ENCODE peak calls at places on chromosomes 3 and 15, in five cellular contexts. U, V, M, J and C are unnamed samples.

GRCh38 chr3:67691207-67691606 is 36.8 kb upstream of the SUCLG2 start:
- DNase-seq in U (no peak), J (no peak), V (no peak), M (no peak), C (no peak)

GRCh38 chr15:76312540-76313174 is 1.4 kb upstream of the ETFA start:
- DNase-seq in U (no peak), V (no peak), M (no peak), J (no peak), C (no peak)

GRCh38 chr15:92812271-92812670 is 87.9 kb upstream of the CHD2 start:
- DNase-seq in V (no peak), J (no peak), U (no peak), M (no peak), C (no peak)

GRCh38 chr3:196740476-196741400 is 1.1 kb downstream of the PAK2 start:
- DNase-seq in J (peak), V (no peak), U (peak), M (no peak), C (no peak)

GRCh38 chr3:57659004-57659672 is 33.7 kb downstream of the DENND6A start:
- DNase-seq in M (no peak), J (no peak), U (no peak), V (no peak), C (no peak)

GRCh38 chr15:52789601-52790165 is 453 bp downstream of the ONECUT1 start:
- DNase-seq in U (no peak), M (no peak), J (no peak), V (peak), C (no peak)

GRCh38 chr15:58503139-58504027 is 71.6 kb downstream of the LIPC start:
- DNase-seq in J (no peak), U (no peak), M (no peak), V (no peak), C (no peak)

GRCh38 chr3:62659660-62660059 is 215.6 kb downstream of the CADPS start:
- DNase-seq in M (no peak), J (no peak), V (no peak), U (no peak), C (no peak)

GRCh38 chr3:32880225-32880624 is 62.4 kb downstream of the TRIM71 start:
- DNase-seq in J (no peak), M (no peak), V (no peak), U (no peak), C (no peak)

DNA sequence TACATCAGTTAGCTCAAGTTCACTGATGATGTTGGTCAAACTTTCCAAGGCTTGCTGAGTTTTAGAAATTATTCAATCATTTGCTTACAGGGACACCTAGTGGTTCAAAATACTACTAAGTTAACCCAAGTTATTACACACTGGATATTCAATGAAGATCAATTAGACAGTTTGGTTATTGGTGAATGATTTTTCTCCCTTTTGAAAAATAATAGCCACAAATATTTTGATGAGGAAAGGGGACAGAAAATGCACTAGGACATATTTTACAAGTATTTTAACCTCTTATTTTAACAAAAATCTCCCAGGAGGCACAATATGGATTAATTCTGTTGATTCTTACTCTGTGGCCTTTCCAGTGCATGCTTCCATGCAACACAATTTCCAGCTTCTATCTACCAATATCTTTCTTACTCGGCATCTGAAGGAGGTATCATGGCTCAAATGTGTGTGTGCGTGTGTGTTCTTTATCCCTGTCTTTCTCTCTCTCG is 20.1 kb upstream of the GOLGA6L2 start:
- DNase-seq in M (no peak), J (no peak), V (no peak), U (no peak), C (no peak)
- TF ChIP-seq CTCF in M (peak), J (peak), V (peak), U (no peak), C (no peak)

DNA sequence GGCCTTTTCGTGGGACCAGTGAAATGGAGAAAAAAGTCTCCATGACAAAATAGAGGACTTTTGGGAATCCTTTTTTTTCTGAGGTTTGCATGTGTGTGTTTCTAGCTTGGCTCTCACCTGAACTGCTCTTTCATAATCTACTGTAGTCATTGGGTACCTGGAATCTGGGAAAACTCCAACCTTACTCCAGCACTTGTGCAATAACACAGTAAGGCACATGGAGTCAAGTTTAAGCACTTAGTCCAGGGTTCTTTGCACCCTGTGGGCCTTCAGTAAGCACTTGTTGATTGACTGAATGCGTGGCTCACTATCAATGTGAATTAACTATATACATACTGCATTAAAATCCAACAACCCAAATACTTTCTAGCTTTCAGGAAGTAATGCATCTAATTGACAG is 299.5 kb downstream of the ZBTB20 start:
- DNase-seq in J (no peak), V (no peak), U (no peak), M (no peak), C (no peak)
- TF ChIP-seq CTCF in J (no peak), V (no peak), U (no peak), M (no peak), C (no peak)

GRCh38 chr3:53518495-53518981 is 24.1 kb downstream of the CACNA1D start:
- DNase-seq in M (no peak), J (no peak), V (no peak), U (no peak), C (no peak)

GRCh38 chr3:53516339-53516738 is 21.9 kb downstream of the CACNA1D start:
- DNase-seq in J (no peak), M (no peak), V (no peak), U (no peak), C (no peak)

GRCh38 chr3:53519047-53519717 is 24.8 kb downstream of the CACNA1D start:
- DNase-seq in M (no peak), V (no peak), U (no peak), J (no peak), C (no peak)

GRCh38 chr3:53509494-53509893 is 15.1 kb downstream of the CACNA1D start:
- DNase-seq in U (no peak), M (no peak), V (no peak), J (no peak), C (no peak)

DNA sequence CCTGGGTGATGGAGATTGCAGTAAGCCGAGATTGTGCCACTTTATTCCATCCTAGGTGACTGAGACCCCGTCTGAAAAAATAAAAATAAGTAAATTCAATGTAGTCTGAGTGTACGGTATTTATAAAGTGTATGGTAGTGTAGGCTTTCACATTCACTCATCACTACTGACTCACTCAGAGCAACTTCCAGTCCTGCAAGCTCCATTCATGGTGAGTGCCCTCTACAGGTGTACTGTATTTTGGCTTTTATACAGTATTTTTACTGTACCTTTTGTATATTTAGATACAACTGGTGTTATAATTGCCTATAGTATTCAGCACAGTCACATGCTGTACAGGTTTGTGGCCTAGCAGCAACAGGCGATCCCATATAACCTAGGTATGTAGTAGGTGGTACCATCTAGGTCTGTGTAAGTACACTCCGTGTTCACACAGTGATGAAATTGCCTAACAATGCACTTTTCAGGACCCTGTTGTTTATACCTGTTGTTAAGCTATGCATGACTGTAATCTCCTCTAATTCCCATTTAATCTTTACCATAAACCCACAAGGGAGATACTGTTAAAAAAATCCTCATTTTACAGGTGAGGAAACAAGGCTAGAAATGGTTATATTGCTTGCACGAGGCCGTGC is 19.3 kb downstream of the CACNA1D start:
- DNase-seq in U (no peak), J (no peak), M (no peak), V (no peak), C (no peak)
- TF ChIP-seq CTCF in U (no peak), J (no peak), M (no peak), V (peak), C (no peak)

GRCh38 chr3:112990672-112991602 is at the start of gene GTPBP8:
- DNase-seq in M (peak), U (peak), J (peak), V (peak), C (peak)
- TF ChIP-seq CTCF in M (no peak), U (no peak), J (no peak), V (no peak), C (no peak)

DNA sequence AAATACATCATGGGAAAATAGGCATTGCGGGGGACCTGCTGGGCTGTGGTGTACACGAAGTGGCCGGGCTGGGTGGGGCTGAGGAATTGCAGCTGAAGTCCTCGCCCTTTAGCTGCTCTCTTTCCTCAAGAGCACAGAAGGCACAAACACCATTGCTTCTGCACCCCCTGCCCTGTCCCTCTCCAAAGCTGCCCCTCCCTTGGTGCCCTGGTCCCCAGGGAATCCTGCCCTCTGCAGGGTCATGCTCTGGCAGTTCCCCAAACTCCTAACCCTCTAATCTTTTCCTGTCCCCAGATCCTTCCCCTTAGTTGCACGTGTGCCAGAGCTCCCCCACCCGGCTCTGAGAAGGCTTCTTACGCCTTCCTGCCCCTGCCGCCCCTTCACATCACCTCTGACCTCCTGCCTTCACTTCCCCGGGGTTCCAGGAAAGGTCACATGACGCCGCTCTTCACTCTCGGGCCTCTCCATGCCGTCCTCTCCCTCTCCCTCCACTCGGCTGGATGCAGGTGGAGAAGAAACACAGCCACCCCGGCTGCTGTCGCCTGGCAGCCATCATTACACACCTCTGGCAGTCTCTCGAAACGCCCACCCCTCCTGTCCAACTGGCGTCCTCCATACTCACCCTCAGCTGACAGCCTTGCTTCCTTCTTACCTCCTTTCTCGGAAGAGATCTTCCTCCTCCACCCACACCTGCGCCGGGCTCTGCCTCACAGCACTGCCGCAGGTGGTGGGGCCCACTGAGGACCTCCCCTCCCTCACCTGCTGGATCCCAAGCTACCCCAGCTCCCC is 6.9 kb upstream of the PCSK6 start:
- DNase-seq in J (no peak), V (no peak), U (no peak), M (no peak), C (no peak)
- TF ChIP-seq CTCF in J (no peak), V (no peak), U (no peak), M (no peak), C (no peak)